ENCODE peak calls at places on chromosome 13, in eight cellular contexts. C is glutamatergic neuron, U is thyroid gland, H is mucosa of descending colon, I is cardiac fibroblast, G is GM12865, V is epithelial cell of esophagus, Z is dorsolateral prefrontal cortex. N is an unnamed sample.

GRCh38 chr13:53379485-53379884 is 350.9 kb downstream of the OLFM4 start:
- DNase-seq in C (no peak), U (no peak), H (no peak), I (no peak), G (no peak), V (no peak), Z (no peak), N (no peak)

GRCh38 chr13:109394311-109394988 is 391.9 kb downstream of the IRS2 start:
- DNase-seq in C (no peak), U (no peak), H (no peak), I (peak; percentile 46), G (no peak), V (no peak), Z (no peak), N (no peak)

GRCh38 chr13:107753286-107753685 is 462.1 kb downstream of the LIG4 start:
- DNase-seq in C (no peak), U (no peak), H (no peak), I (peak; percentile 3), G (no peak), V (no peak), Z (no peak), N (no peak)

GRCh38 chr13:43058318-43058674 is 34.9 kb downstream of the DNAJC15 start:
- DNase-seq in C (no peak), U (peak; percentile 23), H (peak; percentile 57), I (peak; percentile 70), G (no peak), V (peak; percentile 96), Z (no peak), N (peak; percentile 52)

GRCh38 chr13:32682740-32683139 is 96.5 kb downstream of the PDS5B start:
- DNase-seq in C (no peak), U (no peak), H (no peak), I (no peak), G (no peak), V (no peak), Z (no peak), N (no peak)

GRCh38 chr13:112181336-112182051 is 114.5 kb downstream of the SOX1 start:
- DNase-seq in C (no peak), U (no peak), H (no peak), I (no peak), G (no peak), V (no peak), Z (no peak), N (no peak)

GRCh38 chr13:80145291-80145690 is 195.6 kb downstream of the SPRY2 start:
- DNase-seq in C (no peak), U (no peak), H (no peak), I (no peak), G (no peak), V (no peak), Z (no peak), N (no peak)

GRCh38 chr13:95391785-95392184 is 90.5 kb upstream of the ABCC4 start:
- DNase-seq in C (no peak), U (no peak), H (no peak), I (no peak), G (no peak), V (no peak), Z (no peak), N (no peak)

GRCh38 chr13:46605089-46605488 is 52.1 kb downstream of the LRCH1 start:
- DNase-seq in C (no peak), U (peak; percentile 15), H (no peak), I (no peak), G (no peak), V (no peak), Z (no peak), N (no peak)

GRCh38 chr13:46602531-46602930 is 49.6 kb downstream of the LRCH1 start:
- DNase-seq in C (no peak), U (no peak), H (no peak), I (no peak), G (no peak), V (no peak), Z (no peak), N (no peak)

GRCh38 chr13:46600943-46601311 is 48.0 kb downstream of the LRCH1 start:
- DNase-seq in C (no peak), U (no peak), H (no peak), I (no peak), G (no peak), V (no peak), Z (no peak), N (no peak)

GRCh38 chr13:46604226-46604968 is 51.4 kb downstream of the LRCH1 start:
- DNase-seq in C (no peak), U (no peak), H (no peak), I (no peak), G (no peak), V (no peak), Z (no peak), N (no peak)

DNA sequence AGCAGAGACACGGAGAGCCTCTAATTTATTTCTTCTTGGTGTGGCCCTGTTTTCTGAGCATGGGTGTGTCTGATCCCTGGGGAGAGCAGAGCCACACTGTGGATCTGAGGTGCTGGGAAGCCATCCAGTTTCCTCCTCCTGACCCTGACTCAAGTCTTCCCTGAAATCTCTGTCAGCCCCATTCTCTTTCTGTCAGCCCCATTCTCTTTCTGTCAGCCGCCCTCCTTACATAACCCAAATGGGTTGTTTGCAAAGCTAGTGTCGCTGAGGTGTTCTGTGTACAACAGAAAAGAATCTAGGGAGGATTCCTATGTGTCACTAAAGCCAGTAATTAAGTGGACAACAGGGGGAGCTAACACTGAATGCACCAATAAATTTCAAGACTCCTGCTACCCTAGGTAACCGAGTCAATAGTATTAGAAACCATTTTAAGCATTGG is 50.2 kb downstream of the LRCH1 start:
- DNase-seq in C (no peak), U (no peak), H (no peak), I (peak; percentile 51), G (peak; percentile 55), V (peak; percentile 28), Z (no peak), N (no peak)
- TF ChIP-seq CTCF in C (peak; percentile 10), U (no peak), H (no peak), I (peak; percentile 44), G (peak; percentile 26), V (peak; percentile 18), Z (no peak), N (peak; percentile 56)

GRCh38 chr13:98448642-98448928 is 128.3 kb downstream of the STK24 start:
- DNase-seq in C (no peak), U (no peak), H (no peak), I (no peak), G (peak; percentile 26), V (no peak), Z (no peak), N (no peak)
- TF ChIP-seq CTCF in C (peak; percentile 1), U (no peak), H (no peak), I (no peak), G (no peak), V (no peak), Z (peak; percentile 19), N (no peak)

DNA sequence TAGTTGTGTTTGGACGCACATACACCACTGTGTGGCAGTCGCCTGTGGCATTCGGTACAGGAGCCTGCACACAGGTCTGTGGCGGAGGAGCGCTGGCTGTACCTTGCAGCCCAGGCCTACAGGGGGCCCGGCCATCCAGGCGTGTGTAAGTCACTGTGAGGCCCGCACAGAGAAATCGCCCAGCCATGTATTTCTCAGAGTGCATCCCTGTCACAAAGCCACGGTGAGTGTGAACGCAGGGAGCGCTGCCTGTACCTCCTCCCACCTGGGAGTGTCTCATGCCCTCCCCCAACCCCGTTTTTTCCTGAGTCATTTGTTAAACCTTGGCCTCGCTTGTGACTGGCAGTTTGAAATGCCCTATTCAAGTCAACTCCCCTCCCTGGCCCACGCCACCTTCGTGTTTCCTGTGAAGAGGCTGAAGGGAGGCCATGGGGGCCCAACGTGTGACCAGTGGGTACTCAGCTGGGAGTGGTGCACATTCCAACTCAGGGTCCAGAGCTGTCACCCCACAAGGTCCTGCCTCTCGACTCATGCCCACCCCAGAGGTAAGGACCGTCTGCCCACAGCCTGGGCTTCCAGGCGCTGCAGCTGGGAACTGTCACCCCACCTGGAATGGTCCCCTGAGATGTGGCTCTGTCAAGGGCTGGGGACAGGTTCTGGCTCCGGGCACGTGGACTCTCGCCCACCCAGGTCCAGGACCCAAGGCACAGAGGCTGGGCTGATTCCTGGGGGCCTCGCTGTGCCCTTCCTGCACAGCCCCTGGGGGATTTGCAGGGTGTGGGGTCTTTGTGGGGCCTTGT is 11.6 kb upstream of the RASA3 start:
- DNase-seq in C (peak; percentile 69), U (no peak), H (peak; percentile 45), I (no peak), G (peak; percentile 85), V (no peak), Z (no peak), N (peak; percentile 17)
- TF ChIP-seq CTCF in C (peak; percentile 51), U (no peak), H (no peak), I (no peak), G (peak; percentile 58), V (no peak), Z (no peak), N (no peak)

GRCh38 chr13:49908637-49909036 is 27.5 kb downstream of the SPRYD7 start:
- DNase-seq in C (no peak), U (no peak), H (no peak), I (no peak), G (no peak), V (no peak), Z (no peak), N (no peak)
- TF ChIP-seq CTCF in C (no peak), U (no peak), H (no peak), I (no peak), G (no peak), V (no peak), Z (no peak), N (no peak)

DNA sequence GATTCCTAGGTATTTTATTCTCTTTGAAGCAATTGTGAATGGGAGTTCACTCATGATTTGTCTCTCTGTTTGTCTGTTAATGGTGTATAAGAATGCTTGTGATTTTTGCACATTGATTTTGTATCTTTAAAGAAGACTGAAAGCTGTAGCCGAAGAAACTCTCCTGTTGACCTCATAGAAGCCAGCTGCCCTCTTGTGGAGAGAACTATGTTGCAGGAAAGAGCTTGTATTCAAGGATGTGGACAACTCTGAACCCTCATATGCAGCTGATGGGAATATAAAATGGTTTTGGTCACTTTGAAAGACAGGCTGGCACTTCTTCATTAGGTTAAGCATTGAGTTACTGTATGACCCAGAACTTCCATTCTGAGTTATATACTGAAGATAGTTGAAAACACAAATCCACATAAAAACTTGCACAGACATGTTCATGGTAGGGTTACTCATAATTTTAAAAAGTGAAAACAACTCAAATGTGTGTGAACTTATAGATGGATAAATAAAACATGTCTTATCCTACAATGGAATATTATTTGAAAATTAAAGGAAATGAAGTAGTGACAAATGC is 65.8 kb upstream of the SLITRK6 start:
- DNase-seq in C (no peak), U (no peak), H (no peak), I (peak; percentile 1), G (peak; percentile 2), V (peak; percentile 49), Z (no peak), N (no peak)
- TF ChIP-seq CTCF in C (peak; percentile 56), U (no peak), H (no peak), I (peak; percentile 8), G (peak; percentile 27), V (peak; percentile 68), Z (peak; percentile 21), N (no peak)

DNA sequence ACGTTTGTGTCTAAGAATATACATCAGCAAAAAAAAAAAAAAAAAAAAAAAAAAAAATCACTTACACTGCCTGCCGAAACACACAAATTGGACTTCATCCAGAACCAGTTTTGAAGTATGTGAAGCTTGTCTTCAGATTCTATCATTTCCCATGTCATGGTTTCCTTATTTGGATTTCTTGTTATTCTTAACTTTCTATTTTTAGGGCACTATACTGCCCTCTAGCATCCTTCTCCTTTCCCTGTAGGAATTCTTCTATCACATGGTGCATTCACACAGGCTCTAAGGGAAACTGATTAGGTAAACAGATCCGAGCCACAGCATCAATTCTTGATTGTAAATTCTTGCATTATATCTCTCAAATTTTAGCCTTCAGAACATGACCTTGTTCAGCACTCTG is 1507.5 kb downstream of the OLFM4 start:
- DNase-seq in C (no peak), U (no peak), H (no peak), I (peak; percentile 0), G (no peak), V (peak; percentile 2), Z (no peak), N (no peak)
- TF ChIP-seq CTCF in C (peak; percentile 35), U (peak; percentile 36), H (no peak), I (no peak), G (no peak), V (peak; percentile 6), Z (no peak), N (no peak)